ENCODE peak calls at places on chromosome 14, in six cellular contexts. P is stimulated activated CD4-positive, alpha-beta T cell treated with anti-CD3 and anti-CD28 coated beads, TNF-alpha, amount 100 ng/mL, for 1 hour; D is GM06990; B is stimulated activated CD8-positive, alpha-beta memory T cell treated with anti-CD3 and anti-CD28 coated beads, Interleukin-4, amount 100 ng/mL, for 48 hours; Z is dorsolateral prefrontal cortex; R is sciatic nerve. C is an unnamed sample.

GRCh38 chr14:74475678-74476077 is 17.4 kb downstream of the NPC2 start:
- DNase-seq in P (no peak), D (no peak), B (no peak), Z (no peak), R (no peak), C (no peak)

GRCh38 chr14:78297843-78298242 is 127.7 kb downstream of the NRXN3 start:
- DNase-seq in P (no peak), D (no peak), B (no peak), Z (no peak), R (no peak), C (no peak)

GRCh38 chr14:94775082-94775874 is 5.4 kb upstream of the GSC start:
- DNase-seq in P (no peak), D (no peak), B (no peak), Z (no peak), R (peak; percentile 27), C (no peak)

GRCh38 chr14:22339277-22339676 is 249.7 kb downstream of the DAD1 start:
- DNase-seq in P (no peak), D (no peak), B (no peak), Z (peak; percentile 38), R (peak; percentile 88), C (no peak)

GRCh38 chr14:26281280-26281998 is 316.4 kb downstream of the NOVA1 start:
- DNase-seq in P (no peak), D (no peak), B (no peak), Z (no peak), R (no peak), C (no peak)

GRCh38 chr14:50775357-50775756 is 55.6 kb downstream of the NIN start:
- DNase-seq in P (no peak), D (no peak), B (no peak), Z (no peak), R (no peak), C (no peak)

GRCh38 chr14:90455100-90455571 is 58.3 kb downstream of the CALM1 start:
- DNase-seq in P (no peak), D (no peak), B (no peak), Z (peak; percentile 10), R (no peak), C (no peak)

GRCh38 chr14:29798776-29799175 is 128.9 kb downstream of the PRKD1 start:
- DNase-seq in P (no peak), D (no peak), B (no peak), Z (no peak), R (no peak), C (no peak)

GRCh38 chr14:99546230-99546879 is 57.7 kb downstream of the CCDC85C start:
- DNase-seq in P (no peak), D (no peak), B (no peak), Z (no peak), R (no peak), C (no peak)

GRCh38 chr14:104897286-104898194 is 27.1 kb upstream of the PLD4 start:
- DNase-seq in P (no peak), D (no peak), B (no peak), Z (no peak), R (peak; percentile 63), C (no peak)

GRCh38 chr14:50257728-50258127 is 26.4 kb upstream of the SOS2 start:
- DNase-seq in P (no peak), D (no peak), B (no peak), Z (no peak), R (no peak), C (no peak)

GRCh38 chr14:100733152-100733850 is 6.6 kb downstream of the DLK1 start:
- DNase-seq in P (no peak), D (no peak), B (no peak), Z (no peak), R (no peak), C (no peak)

GRCh38 chr14:106605548-106606448 is 1079.4 kb downstream of the TMEM121 start:
- DNase-seq in P (peak; percentile 78), D (peak; percentile 80), B (peak; percentile 92), Z (no peak), R (no peak), C (no peak)

GRCh38 chr14:85533821-85534271 is 3.9 kb downstream of the FLRT2 start:
- DNase-seq in P (no peak), D (no peak), B (no peak), Z (peak; percentile 8), R (peak; percentile 62), C (no peak)

GRCh38 chr14:80536456-80536855 is 325.2 kb upstream of the DIO2 start:
- DNase-seq in P (no peak), D (no peak), B (no peak), Z (no peak), R (no peak), C (no peak)

GRCh38 chr14:40003773-40004172 is 571.5 kb upstream of the FBXO33 start:
- DNase-seq in P (no peak), D (no peak), B (no peak), Z (no peak), R (no peak), C (no peak)

GRCh38 chr14:48725001-48725734 is 861.0 kb downstream of the RPS29 start:
- DNase-seq in P (no peak), D (no peak), B (no peak), Z (no peak), R (no peak), C (no peak)

GRCh38 chr14:46399049-46399448 is 252.5 kb downstream of the RPL10L start:
- DNase-seq in P (no peak), D (no peak), B (no peak), Z (no peak), R (no peak), C (no peak)

GRCh38 chr14:45364565-45364964 is 111.6 kb upstream of the MIS18BP1 start:
- DNase-seq in P (no peak), D (no peak), B (no peak), Z (no peak), R (no peak), C (no peak)

GRCh38 chr14:52494444-52494843 is 57.9 kb downstream of the TXNDC16 start:
- DNase-seq in P (no peak), D (no peak), B (no peak), Z (no peak), R (no peak), C (no peak)

GRCh38 chr14:101950100-101950499 is 14.3 kb upstream of the DYNC1H1 start:
- DNase-seq in P (no peak), D (no peak), B (no peak), Z (no peak), R (peak; percentile 27), C (no peak)